ENCODE peak calls at places on chromosome 18, in ten cellular contexts. One of them, this sample, is unnamed.

GRCh38 chr18:46373787-46374186 is 269.6 kb downstream of the HAUS1 start:
- DNase-seq in pons: no peak
- DNase-seq in activated naive CD4-positive, alpha-beta T cell treated with anti-CD3 and anti-CD28 coated beads, Interleukin-2, amount 50 U/mL, for 16 hours: no peak
- DNase-seq in activated effector memory CD4-positive, alpha-beta T cell treated with anti-CD3 and anti-CD28 coated beads, Interleukin-2, amount 50 U/mL, for 16 hours: no peak
- DNase-seq in right lobe of liver: no peak
- DNase-seq in lower leg skin: no peak
- DNase-seq in astrocyte of the spinal cord: no peak
- DNase-seq in iPS DF 6.9: no peak
- DNase-seq in stimulated activated CD4-positive, alpha-beta T cell treated with anti-CD3 and anti-CD28 coated beads, TNF-alpha, amount 100 ng/mL, for 48 hours: no peak
- DNase-seq in NAMALWA: no peak
- DNase-seq in this sample: no peak

GRCh38 chr18:5285326-5285725 is 10.2 kb downstream of the ZBTB14 start:
- DNase-seq in activated effector memory CD4-positive, alpha-beta T cell treated with anti-CD3 and anti-CD28 coated beads, Interleukin-2, amount 50 U/mL, for 16 hours: no peak
- DNase-seq in NAMALWA: peak
- DNase-seq in stimulated activated CD4-positive, alpha-beta T cell treated with anti-CD3 and anti-CD28 coated beads, TNF-alpha, amount 100 ng/mL, for 48 hours: no peak
- DNase-seq in pons: peak
- DNase-seq in activated naive CD4-positive, alpha-beta T cell treated with anti-CD3 and anti-CD28 coated beads, Interleukin-2, amount 50 U/mL, for 16 hours: no peak
- DNase-seq in iPS DF 6.9: no peak
- DNase-seq in lower leg skin: no peak
- DNase-seq in astrocyte of the spinal cord: no peak
- DNase-seq in right lobe of liver: no peak
- DNase-seq in this sample: no peak

GRCh38 chr18:7523772-7524171 is 43.3 kb upstream of the PTPRM start:
- DNase-seq in astrocyte of the spinal cord: no peak
- DNase-seq in stimulated activated CD4-positive, alpha-beta T cell treated with anti-CD3 and anti-CD28 coated beads, TNF-alpha, amount 100 ng/mL, for 48 hours: no peak
- DNase-seq in activated effector memory CD4-positive, alpha-beta T cell treated with anti-CD3 and anti-CD28 coated beads, Interleukin-2, amount 50 U/mL, for 16 hours: no peak
- DNase-seq in iPS DF 6.9: no peak
- DNase-seq in right lobe of liver: no peak
- DNase-seq in lower leg skin: no peak
- DNase-seq in NAMALWA: no peak
- DNase-seq in activated naive CD4-positive, alpha-beta T cell treated with anti-CD3 and anti-CD28 coated beads, Interleukin-2, amount 50 U/mL, for 16 hours: no peak
- DNase-seq in pons: no peak
- DNase-seq in this sample: no peak

GRCh38 chr18:50306944-50307343 is 19.5 kb upstream of the CXXC1 start:
- DNase-seq in NAMALWA: no peak
- DNase-seq in iPS DF 6.9: no peak
- DNase-seq in pons: no peak
- DNase-seq in activated effector memory CD4-positive, alpha-beta T cell treated with anti-CD3 and anti-CD28 coated beads, Interleukin-2, amount 50 U/mL, for 16 hours: no peak
- DNase-seq in lower leg skin: no peak
- DNase-seq in stimulated activated CD4-positive, alpha-beta T cell treated with anti-CD3 and anti-CD28 coated beads, TNF-alpha, amount 100 ng/mL, for 48 hours: no peak
- DNase-seq in right lobe of liver: no peak
- DNase-seq in activated naive CD4-positive, alpha-beta T cell treated with anti-CD3 and anti-CD28 coated beads, Interleukin-2, amount 50 U/mL, for 16 hours: no peak
- DNase-seq in astrocyte of the spinal cord: peak
- DNase-seq in this sample: no peak

GRCh38 chr18:68916734-68917133 is 118.9 kb downstream of the CCDC102B start:
- DNase-seq in activated effector memory CD4-positive, alpha-beta T cell treated with anti-CD3 and anti-CD28 coated beads, Interleukin-2, amount 50 U/mL, for 16 hours: no peak
- DNase-seq in pons: no peak
- DNase-seq in NAMALWA: no peak
- DNase-seq in astrocyte of the spinal cord: peak
- DNase-seq in lower leg skin: no peak
- DNase-seq in activated naive CD4-positive, alpha-beta T cell treated with anti-CD3 and anti-CD28 coated beads, Interleukin-2, amount 50 U/mL, for 16 hours: no peak
- DNase-seq in stimulated activated CD4-positive, alpha-beta T cell treated with anti-CD3 and anti-CD28 coated beads, TNF-alpha, amount 100 ng/mL, for 48 hours: no peak
- DNase-seq in right lobe of liver: no peak
- DNase-seq in iPS DF 6.9: no peak
- DNase-seq in this sample: no peak

GRCh38 chr18:53375641-53376040 is 848.8 kb downstream of the MBD2 start:
- DNase-seq in pons: no peak
- DNase-seq in right lobe of liver: no peak
- DNase-seq in activated effector memory CD4-positive, alpha-beta T cell treated with anti-CD3 and anti-CD28 coated beads, Interleukin-2, amount 50 U/mL, for 16 hours: no peak
- DNase-seq in NAMALWA: no peak
- DNase-seq in stimulated activated CD4-positive, alpha-beta T cell treated with anti-CD3 and anti-CD28 coated beads, TNF-alpha, amount 100 ng/mL, for 48 hours: no peak
- DNase-seq in lower leg skin: no peak
- DNase-seq in activated naive CD4-positive, alpha-beta T cell treated with anti-CD3 and anti-CD28 coated beads, Interleukin-2, amount 50 U/mL, for 16 hours: no peak
- DNase-seq in iPS DF 6.9: no peak
- DNase-seq in astrocyte of the spinal cord: no peak
- DNase-seq in this sample: no peak

GRCh38 chr18:52339891-52340371 is at the start of gene DCC:
- DNase-seq in NAMALWA: peak
- DNase-seq in iPS DF 6.9: no peak
- DNase-seq in activated effector memory CD4-positive, alpha-beta T cell treated with anti-CD3 and anti-CD28 coated beads, Interleukin-2, amount 50 U/mL, for 16 hours: no peak
- DNase-seq in right lobe of liver: no peak
- DNase-seq in astrocyte of the spinal cord: peak
- DNase-seq in stimulated activated CD4-positive, alpha-beta T cell treated with anti-CD3 and anti-CD28 coated beads, TNF-alpha, amount 100 ng/mL, for 48 hours: no peak
- DNase-seq in pons: peak
- DNase-seq in activated naive CD4-positive, alpha-beta T cell treated with anti-CD3 and anti-CD28 coated beads, Interleukin-2, amount 50 U/mL, for 16 hours: no peak
- DNase-seq in lower leg skin: no peak
- DNase-seq in this sample: peak

GRCh38 chr18:73824684-73825083 is 322.9 kb downstream of the FBXO15 start:
- DNase-seq in iPS DF 6.9: no peak
- DNase-seq in lower leg skin: no peak
- DNase-seq in stimulated activated CD4-positive, alpha-beta T cell treated with anti-CD3 and anti-CD28 coated beads, TNF-alpha, amount 100 ng/mL, for 48 hours: no peak
- DNase-seq in activated effector memory CD4-positive, alpha-beta T cell treated with anti-CD3 and anti-CD28 coated beads, Interleukin-2, amount 50 U/mL, for 16 hours: no peak
- DNase-seq in pons: no peak
- DNase-seq in NAMALWA: no peak
- DNase-seq in right lobe of liver: no peak
- DNase-seq in astrocyte of the spinal cord: peak
- DNase-seq in activated naive CD4-positive, alpha-beta T cell treated with anti-CD3 and anti-CD28 coated beads, Interleukin-2, amount 50 U/mL, for 16 hours: no peak
- DNase-seq in this sample: no peak

GRCh38 chr18:11398625-11399024 is 210.8 kb upstream of the SLC35G4 start:
- DNase-seq in lower leg skin: no peak
- DNase-seq in NAMALWA: peak
- DNase-seq in stimulated activated CD4-positive, alpha-beta T cell treated with anti-CD3 and anti-CD28 coated beads, TNF-alpha, amount 100 ng/mL, for 48 hours: no peak
- DNase-seq in astrocyte of the spinal cord: no peak
- DNase-seq in iPS DF 6.9: no peak
- DNase-seq in pons: peak
- DNase-seq in activated effector memory CD4-positive, alpha-beta T cell treated with anti-CD3 and anti-CD28 coated beads, Interleukin-2, amount 50 U/mL, for 16 hours: no peak
- DNase-seq in right lobe of liver: no peak
- DNase-seq in activated naive CD4-positive, alpha-beta T cell treated with anti-CD3 and anti-CD28 coated beads, Interleukin-2, amount 50 U/mL, for 16 hours: no peak
- DNase-seq in this sample: no peak

GRCh38 chr18:47983946-47984345 is 53.5 kb upstream of the SMAD2 start:
- DNase-seq in right lobe of liver: no peak
- DNase-seq in astrocyte of the spinal cord: no peak
- DNase-seq in activated naive CD4-positive, alpha-beta T cell treated with anti-CD3 and anti-CD28 coated beads, Interleukin-2, amount 50 U/mL, for 16 hours: no peak
- DNase-seq in pons: no peak
- DNase-seq in NAMALWA: no peak
- DNase-seq in iPS DF 6.9: no peak
- DNase-seq in stimulated activated CD4-positive, alpha-beta T cell treated with anti-CD3 and anti-CD28 coated beads, TNF-alpha, amount 100 ng/mL, for 48 hours: no peak
- DNase-seq in lower leg skin: no peak
- DNase-seq in activated effector memory CD4-positive, alpha-beta T cell treated with anti-CD3 and anti-CD28 coated beads, Interleukin-2, amount 50 U/mL, for 16 hours: no peak
- DNase-seq in this sample: peak

GRCh38 chr18:49139726-49140125 is 189.0 kb upstream of the SMAD7 start:
- DNase-seq in astrocyte of the spinal cord: no peak
- DNase-seq in pons: no peak
- DNase-seq in activated effector memory CD4-positive, alpha-beta T cell treated with anti-CD3 and anti-CD28 coated beads, Interleukin-2, amount 50 U/mL, for 16 hours: no peak
- DNase-seq in lower leg skin: no peak
- DNase-seq in NAMALWA: no peak
- DNase-seq in stimulated activated CD4-positive, alpha-beta T cell treated with anti-CD3 and anti-CD28 coated beads, TNF-alpha, amount 100 ng/mL, for 48 hours: no peak
- DNase-seq in right lobe of liver: no peak
- DNase-seq in iPS DF 6.9: no peak
- DNase-seq in activated naive CD4-positive, alpha-beta T cell treated with anti-CD3 and anti-CD28 coated beads, Interleukin-2, amount 50 U/mL, for 16 hours: no peak
- DNase-seq in this sample: no peak

GRCh38 chr18:79001001-79001400 is 21.4 kb downstream of the SALL3 start:
- DNase-seq in activated effector memory CD4-positive, alpha-beta T cell treated with anti-CD3 and anti-CD28 coated beads, Interleukin-2, amount 50 U/mL, for 16 hours: no peak
- DNase-seq in activated naive CD4-positive, alpha-beta T cell treated with anti-CD3 and anti-CD28 coated beads, Interleukin-2, amount 50 U/mL, for 16 hours: no peak
- DNase-seq in lower leg skin: no peak
- DNase-seq in right lobe of liver: no peak
- DNase-seq in astrocyte of the spinal cord: no peak
- DNase-seq in stimulated activated CD4-positive, alpha-beta T cell treated with anti-CD3 and anti-CD28 coated beads, TNF-alpha, amount 100 ng/mL, for 48 hours: no peak
- DNase-seq in iPS DF 6.9: no peak
- DNase-seq in pons: no peak
- DNase-seq in NAMALWA: no peak
- DNase-seq in this sample: no peak

GRCh38 chr18:70454705-70455322 is 166.0 kb downstream of the SOCS6 start:
- DNase-seq in stimulated activated CD4-positive, alpha-beta T cell treated with anti-CD3 and anti-CD28 coated beads, TNF-alpha, amount 100 ng/mL, for 48 hours: no peak
- DNase-seq in pons: peak
- DNase-seq in iPS DF 6.9: peak
- DNase-seq in activated effector memory CD4-positive, alpha-beta T cell treated with anti-CD3 and anti-CD28 coated beads, Interleukin-2, amount 50 U/mL, for 16 hours: no peak
- DNase-seq in astrocyte of the spinal cord: peak
- DNase-seq in right lobe of liver: no peak
- DNase-seq in lower leg skin: peak
- DNase-seq in activated naive CD4-positive, alpha-beta T cell treated with anti-CD3 and anti-CD28 coated beads, Interleukin-2, amount 50 U/mL, for 16 hours: no peak
- DNase-seq in NAMALWA: peak
- DNase-seq in this sample: peak

GRCh38 chr18:55100817-55101457 is 141.7 kb upstream of the CCDC68 start:
- DNase-seq in activated naive CD4-positive, alpha-beta T cell treated with anti-CD3 and anti-CD28 coated beads, Interleukin-2, amount 50 U/mL, for 16 hours: no peak
- DNase-seq in lower leg skin: no peak
- DNase-seq in pons: no peak
- DNase-seq in NAMALWA: no peak
- DNase-seq in activated effector memory CD4-positive, alpha-beta T cell treated with anti-CD3 and anti-CD28 coated beads, Interleukin-2, amount 50 U/mL, for 16 hours: no peak
- DNase-seq in iPS DF 6.9: no peak
- DNase-seq in right lobe of liver: no peak
- DNase-seq in stimulated activated CD4-positive, alpha-beta T cell treated with anti-CD3 and anti-CD28 coated beads, TNF-alpha, amount 100 ng/mL, for 48 hours: no peak
- DNase-seq in astrocyte of the spinal cord: peak
- DNase-seq in this sample: no peak

GRCh38 chr18:11005528-11005927 is 143.8 kb downstream of the PIEZO2 start:
- DNase-seq in activated naive CD4-positive, alpha-beta T cell treated with anti-CD3 and anti-CD28 coated beads, Interleukin-2, amount 50 U/mL, for 16 hours: no peak
- DNase-seq in stimulated activated CD4-positive, alpha-beta T cell treated with anti-CD3 and anti-CD28 coated beads, TNF-alpha, amount 100 ng/mL, for 48 hours: no peak
- DNase-seq in lower leg skin: peak
- DNase-seq in pons: peak
- DNase-seq in iPS DF 6.9: no peak
- DNase-seq in astrocyte of the spinal cord: peak
- DNase-seq in activated effector memory CD4-positive, alpha-beta T cell treated with anti-CD3 and anti-CD28 coated beads, Interleukin-2, amount 50 U/mL, for 16 hours: no peak
- DNase-seq in NAMALWA: no peak
- DNase-seq in right lobe of liver: peak
- DNase-seq in this sample: no peak

GRCh38 chr18:75115514-75115913 is 93.4 kb downstream of the PTGR3 start:
- DNase-seq in iPS DF 6.9: no peak
- DNase-seq in lower leg skin: no peak
- DNase-seq in activated naive CD4-positive, alpha-beta T cell treated with anti-CD3 and anti-CD28 coated beads, Interleukin-2, amount 50 U/mL, for 16 hours: no peak
- DNase-seq in pons: no peak
- DNase-seq in activated effector memory CD4-positive, alpha-beta T cell treated with anti-CD3 and anti-CD28 coated beads, Interleukin-2, amount 50 U/mL, for 16 hours: peak
- DNase-seq in right lobe of liver: no peak
- DNase-seq in stimulated activated CD4-positive, alpha-beta T cell treated with anti-CD3 and anti-CD28 coated beads, TNF-alpha, amount 100 ng/mL, for 48 hours: no peak
- DNase-seq in astrocyte of the spinal cord: no peak
- DNase-seq in NAMALWA: no peak
- DNase-seq in this sample: no peak

GRCh38 chr18:79246309-79247108 is 149.2 kb upstream of the NFATC1 start:
- DNase-seq in activated naive CD4-positive, alpha-beta T cell treated with anti-CD3 and anti-CD28 coated beads, Interleukin-2, amount 50 U/mL, for 16 hours: peak
- DNase-seq in astrocyte of the spinal cord: peak
- DNase-seq in activated effector memory CD4-positive, alpha-beta T cell treated with anti-CD3 and anti-CD28 coated beads, Interleukin-2, amount 50 U/mL, for 16 hours: peak
- DNase-seq in right lobe of liver: peak
- DNase-seq in iPS DF 6.9: peak
- DNase-seq in stimulated activated CD4-positive, alpha-beta T cell treated with anti-CD3 and anti-CD28 coated beads, TNF-alpha, amount 100 ng/mL, for 48 hours: peak
- DNase-seq in pons: peak
- DNase-seq in lower leg skin: peak
- DNase-seq in NAMALWA: peak
- DNase-seq in this sample: peak

GRCh38 chr18:42736074-42736473 is 379.4 kb downstream of the RIT2 start:
- DNase-seq in NAMALWA: no peak
- DNase-seq in stimulated activated CD4-positive, alpha-beta T cell treated with anti-CD3 and anti-CD28 coated beads, TNF-alpha, amount 100 ng/mL, for 48 hours: no peak
- DNase-seq in astrocyte of the spinal cord: no peak
- DNase-seq in lower leg skin: no peak
- DNase-seq in activated effector memory CD4-positive, alpha-beta T cell treated with anti-CD3 and anti-CD28 coated beads, Interleukin-2, amount 50 U/mL, for 16 hours: no peak
- DNase-seq in pons: no peak
- DNase-seq in iPS DF 6.9: no peak
- DNase-seq in right lobe of liver: no peak
- DNase-seq in activated naive CD4-positive, alpha-beta T cell treated with anti-CD3 and anti-CD28 coated beads, Interleukin-2, amount 50 U/mL, for 16 hours: no peak
- DNase-seq in this sample: no peak

GRCh38 chr18:67359868-67360838 is 156.4 kb downstream of the DSEL start:
- DNase-seq in NAMALWA: no peak
- DNase-seq in right lobe of liver: no peak
- DNase-seq in pons: peak
- DNase-seq in activated naive CD4-positive, alpha-beta T cell treated with anti-CD3 and anti-CD28 coated beads, Interleukin-2, amount 50 U/mL, for 16 hours: peak
- DNase-seq in lower leg skin: peak
- DNase-seq in astrocyte of the spinal cord: peak
- DNase-seq in stimulated activated CD4-positive, alpha-beta T cell treated with anti-CD3 and anti-CD28 coated beads, TNF-alpha, amount 100 ng/mL, for 48 hours: peak
- DNase-seq in activated effector memory CD4-positive, alpha-beta T cell treated with anti-CD3 and anti-CD28 coated beads, Interleukin-2, amount 50 U/mL, for 16 hours: peak
- DNase-seq in iPS DF 6.9: no peak
- DNase-seq in this sample: no peak

GRCh38 chr18:22167471-22168151 is 1.8 kb upstream of the GATA6 start:
- DNase-seq in astrocyte of the spinal cord: peak
- DNase-seq in right lobe of liver: peak
- DNase-seq in iPS DF 6.9: no peak
- DNase-seq in stimulated activated CD4-positive, alpha-beta T cell treated with anti-CD3 and anti-CD28 coated beads, TNF-alpha, amount 100 ng/mL, for 48 hours: no peak
- DNase-seq in activated naive CD4-positive, alpha-beta T cell treated with anti-CD3 and anti-CD28 coated beads, Interleukin-2, amount 50 U/mL, for 16 hours: no peak
- DNase-seq in lower leg skin: no peak
- DNase-seq in pons: no peak
- DNase-seq in NAMALWA: no peak
- DNase-seq in activated effector memory CD4-positive, alpha-beta T cell treated with anti-CD3 and anti-CD28 coated beads, Interleukin-2, amount 50 U/mL, for 16 hours: no peak
- DNase-seq in this sample: no peak

GRCh38 chr18:456361-456821 is 44.1 kb downstream of the COLEC12 start:
- DNase-seq in activated naive CD4-positive, alpha-beta T cell treated with anti-CD3 and anti-CD28 coated beads, Interleukin-2, amount 50 U/mL, for 16 hours: no peak
- DNase-seq in pons: no peak
- DNase-seq in iPS DF 6.9: no peak
- DNase-seq in activated effector memory CD4-positive, alpha-beta T cell treated with anti-CD3 and anti-CD28 coated beads, Interleukin-2, amount 50 U/mL, for 16 hours: no peak
- DNase-seq in astrocyte of the spinal cord: peak
- DNase-seq in NAMALWA: no peak
- DNase-seq in right lobe of liver: no peak
- DNase-seq in stimulated activated CD4-positive, alpha-beta T cell treated with anti-CD3 and anti-CD28 coated beads, TNF-alpha, amount 100 ng/mL, for 48 hours: no peak
- DNase-seq in lower leg skin: peak
- DNase-seq in this sample: no peak

GRCh38 chr18:58004317-58004716 is 39.7 kb upstream of the NEDD4L start:
- DNase-seq in right lobe of liver: no peak
- DNase-seq in astrocyte of the spinal cord: peak
- DNase-seq in pons: no peak
- DNase-seq in activated naive CD4-positive, alpha-beta T cell treated with anti-CD3 and anti-CD28 coated beads, Interleukin-2, amount 50 U/mL, for 16 hours: no peak
- DNase-seq in lower leg skin: no peak
- DNase-seq in activated effector memory CD4-positive, alpha-beta T cell treated with anti-CD3 and anti-CD28 coated beads, Interleukin-2, amount 50 U/mL, for 16 hours: no peak
- DNase-seq in NAMALWA: no peak
- DNase-seq in iPS DF 6.9: no peak
- DNase-seq in stimulated activated CD4-positive, alpha-beta T cell treated with anti-CD3 and anti-CD28 coated beads, TNF-alpha, amount 100 ng/mL, for 48 hours: no peak
- DNase-seq in this sample: no peak

GRCh38 chr18:44723973-44724778 is 43.5 kb downstream of the SETBP1 start:
- DNase-seq in activated naive CD4-positive, alpha-beta T cell treated with anti-CD3 and anti-CD28 coated beads, Interleukin-2, amount 50 U/mL, for 16 hours: no peak
- DNase-seq in stimulated activated CD4-positive, alpha-beta T cell treated with anti-CD3 and anti-CD28 coated beads, TNF-alpha, amount 100 ng/mL, for 48 hours: no peak
- DNase-seq in right lobe of liver: no peak
- DNase-seq in activated effector memory CD4-positive, alpha-beta T cell treated with anti-CD3 and anti-CD28 coated beads, Interleukin-2, amount 50 U/mL, for 16 hours: no peak
- DNase-seq in NAMALWA: peak
- DNase-seq in pons: peak
- DNase-seq in astrocyte of the spinal cord: no peak
- DNase-seq in lower leg skin: no peak
- DNase-seq in iPS DF 6.9: no peak
- DNase-seq in this sample: no peak

GRCh38 chr18:21099442-21099841 is 12.2 kb downstream of the ROCK1 start:
- DNase-seq in stimulated activated CD4-positive, alpha-beta T cell treated with anti-CD3 and anti-CD28 coated beads, TNF-alpha, amount 100 ng/mL, for 48 hours: no peak
- DNase-seq in activated naive CD4-positive, alpha-beta T cell treated with anti-CD3 and anti-CD28 coated beads, Interleukin-2, amount 50 U/mL, for 16 hours: no peak
- DNase-seq in lower leg skin: no peak
- DNase-seq in astrocyte of the spinal cord: no peak
- DNase-seq in right lobe of liver: no peak
- DNase-seq in iPS DF 6.9: no peak
- DNase-seq in pons: no peak
- DNase-seq in NAMALWA: peak
- DNase-seq in activated effector memory CD4-positive, alpha-beta T cell treated with anti-CD3 and anti-CD28 coated beads, Interleukin-2, amount 50 U/mL, for 16 hours: no peak
- DNase-seq in this sample: no peak

GRCh38 chr18:40863801-40864200 is 1091.2 kb upstream of the PIK3C3 start:
- DNase-seq in lower leg skin: no peak
- DNase-seq in astrocyte of the spinal cord: no peak
- DNase-seq in NAMALWA: no peak
- DNase-seq in iPS DF 6.9: no peak
- DNase-seq in stimulated activated CD4-positive, alpha-beta T cell treated with anti-CD3 and anti-CD28 coated beads, TNF-alpha, amount 100 ng/mL, for 48 hours: no peak
- DNase-seq in activated effector memory CD4-positive, alpha-beta T cell treated with anti-CD3 and anti-CD28 coated beads, Interleukin-2, amount 50 U/mL, for 16 hours: no peak
- DNase-seq in activated naive CD4-positive, alpha-beta T cell treated with anti-CD3 and anti-CD28 coated beads, Interleukin-2, amount 50 U/mL, for 16 hours: no peak
- DNase-seq in right lobe of liver: no peak
- DNase-seq in pons: no peak
- DNase-seq in this sample: no peak

GRCh38 chr18:79613186-79613931 is 66.2 kb upstream of the CTDP1 start:
- DNase-seq in NAMALWA: no peak
- DNase-seq in right lobe of liver: peak
- DNase-seq in activated naive CD4-positive, alpha-beta T cell treated with anti-CD3 and anti-CD28 coated beads, Interleukin-2, amount 50 U/mL, for 16 hours: no peak
- DNase-seq in lower leg skin: no peak
- DNase-seq in iPS DF 6.9: no peak
- DNase-seq in stimulated activated CD4-positive, alpha-beta T cell treated with anti-CD3 and anti-CD28 coated beads, TNF-alpha, amount 100 ng/mL, for 48 hours: no peak
- DNase-seq in astrocyte of the spinal cord: no peak
- DNase-seq in activated effector memory CD4-positive, alpha-beta T cell treated with anti-CD3 and anti-CD28 coated beads, Interleukin-2, amount 50 U/mL, for 16 hours: peak
- DNase-seq in pons: no peak
- DNase-seq in this sample: no peak

GRCh38 chr18:48915621-48916425 is 34.9 kb downstream of the SMAD7 start:
- DNase-seq in iPS DF 6.9: no peak
- DNase-seq in astrocyte of the spinal cord: no peak
- DNase-seq in pons: no peak
- DNase-seq in right lobe of liver: no peak
- DNase-seq in stimulated activated CD4-positive, alpha-beta T cell treated with anti-CD3 and anti-CD28 coated beads, TNF-alpha, amount 100 ng/mL, for 48 hours: no peak
- DNase-seq in lower leg skin: no peak
- DNase-seq in activated effector memory CD4-positive, alpha-beta T cell treated with anti-CD3 and anti-CD28 coated beads, Interleukin-2, amount 50 U/mL, for 16 hours: peak
- DNase-seq in activated naive CD4-positive, alpha-beta T cell treated with anti-CD3 and anti-CD28 coated beads, Interleukin-2, amount 50 U/mL, for 16 hours: no peak
- DNase-seq in NAMALWA: no peak
- DNase-seq in this sample: no peak

GRCh38 chr18:75548353-75548752 is 120.8 kb upstream of the SMIM21 start:
- DNase-seq in lower leg skin: no peak
- DNase-seq in NAMALWA: peak
- DNase-seq in stimulated activated CD4-positive, alpha-beta T cell treated with anti-CD3 and anti-CD28 coated beads, TNF-alpha, amount 100 ng/mL, for 48 hours: no peak
- DNase-seq in iPS DF 6.9: no peak
- DNase-seq in right lobe of liver: no peak
- DNase-seq in pons: no peak
- DNase-seq in activated naive CD4-positive, alpha-beta T cell treated with anti-CD3 and anti-CD28 coated beads, Interleukin-2, amount 50 U/mL, for 16 hours: no peak
- DNase-seq in activated effector memory CD4-positive, alpha-beta T cell treated with anti-CD3 and anti-CD28 coated beads, Interleukin-2, amount 50 U/mL, for 16 hours: no peak
- DNase-seq in astrocyte of the spinal cord: no peak
- DNase-seq in this sample: no peak